ENCODE peak calls at places on chromosomes 5 and 9, in nine cellular contexts. S is activated CD4-positive, alpha-beta memory T cell treated with anti-CD3 and anti-CD28 coated beads, Interleukin-2, amount 10 ng/mL, durations not matched to agents 7 days and 5 days; A is CD8-positive, alpha-beta T cell; J is hypothalamus; F is activated naive CD4-positive, alpha-beta T cell; P is ureter; M is NCI-H2081; T is cardiac fibroblast; X is SK-MEL-5. U is an unnamed sample.
A peak's percentile ranks its signal among the peaks of the same experiment; 100 is the strongest.

GRCh38 chr5:133635051-133635450 is 22.7 kb upstream of the FSTL4 start:
- DNase-seq in S (no peak), A (no peak), J (no peak), F (no peak), P (no peak), M (no peak), T (no peak), X (peak; percentile 42), U (no peak)

GRCh38 chr9:68627104-68627503 is 77.9 kb upstream of the PIP5K1B start:
- DNase-seq in S (no peak), A (no peak), J (no peak), F (no peak), P (no peak), M (no peak), T (no peak), X (no peak), U (no peak)

GRCh38 chr9:127445851-127446719 is 5.1 kb downstream of the RPL12 start:
- DNase-seq in S (no peak), A (no peak), J (no peak), F (no peak), P (no peak), M (no peak), T (no peak), X (peak; percentile 54), U (no peak)

GRCh38 chr9:4973246-4973645 is 11.8 kb upstream of the JAK2 start:
- DNase-seq in S (no peak), A (no peak), J (no peak), F (no peak), P (no peak), M (no peak), T (no peak), X (no peak), U (no peak)

GRCh38 chr9:90018688-90019087 is 413.9 kb downstream of the GADD45G start:
- DNase-seq in S (no peak), A (no peak), J (no peak), F (no peak), P (no peak), M (no peak), T (no peak), X (no peak), U (no peak)

GRCh38 chr9:7500521-7500920 is 299.1 kb downstream of the DMAC1 start:
- DNase-seq in S (no peak), A (no peak), J (no peak), F (no peak), P (no peak), M (peak; percentile 88), T (no peak), X (no peak), U (no peak)

GRCh38 chr5:154176191-154176590 is 14.3 kb upstream of the GALNT10 start:
- DNase-seq in S (no peak), A (no peak), J (no peak), F (no peak), P (no peak), M (peak; percentile 9), T (peak; percentile 87), X (no peak), U (no peak)

GRCh38 chr5:59393585-59394289 is 499.8 kb downstream of the PDE4D start:
- DNase-seq in S (no peak), A (no peak), J (no peak), F (no peak), P (no peak), M (no peak), T (no peak), X (no peak), U (no peak)

GRCh38 chr5:91957671-91958070 is 574.6 kb upstream of the ARRDC3 start:
- DNase-seq in S (no peak), A (no peak), J (no peak), F (no peak), P (no peak), M (no peak), T (peak; percentile 40), X (no peak), U (no peak)

GRCh38 chr9:77544491-77545000 is 103.6 kb downstream of the GNA14 start:
- DNase-seq in S (no peak), A (no peak), J (no peak), F (no peak), P (no peak), M (no peak), T (no peak), X (no peak), U (no peak)

GRCh38 chr5:127810014-127810413 is 106.8 kb downstream of the CCDC192 start:
- DNase-seq in S (no peak), A (no peak), J (no peak), F (no peak), P (no peak), M (no peak), T (no peak), X (no peak), U (no peak)

GRCh38 chr9:8241201-8241600 is 441.6 kb upstream of the DMAC1 start:
- DNase-seq in S (no peak), A (no peak), J (no peak), F (no peak), P (no peak), M (no peak), T (no peak), X (no peak), U (no peak)

GRCh38 chr5:74801941-74802340 is 34.9 kb downstream of the NSA2 start:
- DNase-seq in S (no peak), A (no peak), J (no peak), F (no peak), P (no peak), M (no peak), T (no peak), X (no peak), U (no peak)

GRCh38 chr5:158373623-158374375 is 514.9 kb upstream of the CLINT1 start:
- DNase-seq in S (no peak), A (no peak), J (no peak), F (no peak), P (no peak), M (no peak), T (no peak), X (peak; percentile 95), U (no peak)

GRCh38 chr5:7683753-7684152 is 167.2 kb downstream of the CFAP90 start:
- DNase-seq in S (no peak), A (no peak), J (no peak), F (no peak), P (no peak), M (no peak), T (no peak), X (peak; percentile 50), U (no peak)

GRCh38 chr5:11683666-11684065 is 220.6 kb downstream of the CTNND2 start:
- DNase-seq in S (no peak), A (no peak), J (no peak), F (no peak), P (no peak), M (peak; percentile 29), T (no peak), X (no peak), U (no peak)

GRCh38 chr5:179230061-179230461 is 115.2 kb downstream of the ADAMTS2 start:
- DNase-seq in S (no peak), A (no peak), J (no peak), F (no peak), P (no peak), M (no peak), T (no peak), X (no peak), U (no peak)

GRCh38 chr9:132243156-132244074 is 81.6 kb downstream of the NTNG2 start:
- DNase-seq in S (no peak), A (no peak), J (no peak), F (no peak), P (no peak), M (no peak), T (no peak), X (no peak), U (no peak)

GRCh38 chr5:4994994-4995393 is 145.1 kb upstream of the ADAMTS16 start:
- DNase-seq in S (no peak), A (no peak), J (no peak), F (no peak), P (no peak), M (no peak), T (peak; percentile 28), X (peak; percentile 22), U (no peak)

GRCh38 chr9:34501889-34502425 is 20.8 kb downstream of the ENHO start:
- DNase-seq in S (no peak), A (no peak), J (peak; percentile 97), F (no peak), P (peak; percentile 70), M (peak; percentile 11), T (peak; percentile 97), X (peak; percentile 49), U (no peak)

GRCh38 chr9:33510264-33511183 is 13.5 kb upstream of the ANKRD18B start:
- DNase-seq in S (peak; percentile 50), A (peak; percentile 64), J (peak; percentile 37), F (no peak), P (peak; percentile 57), M (peak; percentile 80), T (peak; percentile 77), X (peak; percentile 50), U (no peak)

GRCh38 chr5:68319316-68320093 is 103.9 kb downstream of the PIK3R1 start:
- DNase-seq in S (no peak), A (no peak), J (no peak), F (no peak), P (no peak), M (no peak), T (peak; percentile 48), X (no peak), U (no peak)

GRCh38 chr5:141003791-141004601 is 37.7 kb downstream of the PCDHAC2 start:
- DNase-seq in S (no peak), A (no peak), J (no peak), F (no peak), P (peak; percentile 75), M (peak; percentile 84), T (no peak), X (peak; percentile 14), U (no peak)

GRCh38 chr5:149381986-149382338 is 2.9 kb upstream of the IL17B start:
- DNase-seq in S (peak; percentile 75), A (peak; percentile 82), J (no peak), F (peak; percentile 63), P (peak; percentile 89), M (peak; percentile 26), T (peak; percentile 82), X (peak; percentile 69), U (peak; percentile 57)

GRCh38 chr5:31469886-31470285 is 62.0 kb downstream of the DROSHA start:
- DNase-seq in S (no peak), A (no peak), J (no peak), F (no peak), P (no peak), M (no peak), T (no peak), X (no peak), U (no peak)

GRCh38 chr5:42059291-42059690 is 134.2 kb downstream of the FBXO4 start:
- DNase-seq in S (no peak), A (no peak), J (no peak), F (no peak), P (no peak), M (no peak), T (no peak), X (peak; percentile 89), U (no peak)

GRCh38 chr5:149780043-149780737 is 50.1 kb downstream of the PPARGC1B start:
- DNase-seq in S (no peak), A (no peak), J (no peak), F (no peak), P (no peak), M (no peak), T (no peak), X (no peak), U (no peak)

GRCh38 chr9:118362123-118362522 is 657.9 kb downstream of the TLR4 start:
- DNase-seq in S (no peak), A (no peak), J (no peak), F (no peak), P (no peak), M (no peak), T (no peak), X (no peak), U (no peak)

GRCh38 chr5:169302491-169303118 is 1.7 kb upstream of the SLIT3 start:
- DNase-seq in S (peak; percentile 62), A (peak; percentile 57), J (peak; percentile 40), F (no peak), P (peak; percentile 85), M (peak; percentile 52), T (peak; percentile 90), X (peak; percentile 68), U (no peak)

GRCh38 chr9:29332789-29333188 is 1759.5 kb upstream of the C9orf72 start:
- DNase-seq in S (no peak), A (no peak), J (no peak), F (no peak), P (no peak), M (no peak), T (peak; percentile 41), X (peak; percentile 62), U (no peak)

GRCh38 chr9:3875371-3876132 is 349.8 kb upstream of the RFX3 start:
- DNase-seq in S (no peak), A (no peak), J (no peak), F (no peak), P (no peak), M (no peak), T (peak; percentile 78), X (peak; percentile 21), U (no peak)